ENCODE peak calls at places on chromosomes 2 and 18, in four cellular contexts. A is spleen, E is esophagus squamous epithelium, I is PC-3. V is an unnamed sample. For H3K9me3 and H3K4me1, the result is how much of the 10 kb centered on the place peaks cover.

GRCh38 chr2:218980800-218981389 is 4.1 kb downstream of the FEV start:
- DNase-seq in A (peak), I (no peak), E (no peak), V (no peak)

GRCh38 chr2:237687666-237688065 is 60.3 kb downstream of the LRRFIP1 start:
- DNase-seq in A (peak), E (peak), I (peak), V (peak)

GRCh38 chr2:112185131-112185530 is 46.9 kb downstream of the FBLN7 start:
- DNase-seq in A (no peak), I (no peak), E (no peak), V (no peak)

GRCh38 chr18:57445488-57446319 is 10.5 kb downstream of the ONECUT2 start:
- DNase-seq in E (no peak), A (no peak), I (peak), V (no peak)

GRCh38 chr2:70674636-70675430 is 93.2 kb downstream of the ADD2 start:
- DNase-seq in I (no peak), A (peak), E (no peak), V (no peak)

GRCh38 chr2:226873051-226873620 is 37.3 kb downstream of the RHBDD1 start:
- DNase-seq in I (peak), E (no peak), A (no peak), V (no peak)

GRCh38 chr2:62578837-62579640 is 73.0 kb upstream of the TMEM17 start:
- DNase-seq in E (no peak), I (peak), A (no peak), V (no peak)

GRCh38 chr2:208306291-208306690 is 40.2 kb downstream of the PIKFYVE start:
- DNase-seq in I (no peak), A (no peak), E (no peak), V (no peak)

GRCh38 chr2:238947920-238948710 is 100.2 kb downstream of the TWIST2 start:
- DNase-seq in E (no peak), A (peak), I (peak), V (no peak)

GRCh38 chr2:238521870-238522269 is 95.1 kb downstream of the ASB1 start:
- DNase-seq in E (no peak), A (no peak), I (no peak), V (no peak)

DNA sequence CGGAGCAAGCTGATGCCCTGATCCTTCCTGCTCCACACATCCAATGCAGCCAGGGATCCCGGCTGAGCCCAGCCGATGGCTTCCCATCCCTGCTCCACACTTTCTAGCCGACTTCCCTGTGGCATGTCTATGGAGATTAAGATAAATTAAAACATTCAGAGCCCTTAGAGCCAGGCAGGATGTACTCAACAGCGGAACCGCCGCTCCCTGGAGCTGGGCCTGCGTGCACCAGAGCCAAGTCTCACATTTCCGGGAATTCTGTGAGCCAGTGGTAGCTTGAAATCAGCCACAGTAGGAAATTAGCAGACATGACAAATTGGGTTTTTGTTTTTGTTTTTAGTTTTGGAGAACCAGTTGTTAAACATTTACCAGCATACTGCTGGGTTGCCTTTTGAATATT is 620.6 kb downstream of the GALR1 start:
- DNase-seq in E (no peak), I (no peak), A (no peak), V (no peak)
- H3K9me3 ChIP-seq in E (under half), I (under half), A (under half), V (under half)

DNA sequence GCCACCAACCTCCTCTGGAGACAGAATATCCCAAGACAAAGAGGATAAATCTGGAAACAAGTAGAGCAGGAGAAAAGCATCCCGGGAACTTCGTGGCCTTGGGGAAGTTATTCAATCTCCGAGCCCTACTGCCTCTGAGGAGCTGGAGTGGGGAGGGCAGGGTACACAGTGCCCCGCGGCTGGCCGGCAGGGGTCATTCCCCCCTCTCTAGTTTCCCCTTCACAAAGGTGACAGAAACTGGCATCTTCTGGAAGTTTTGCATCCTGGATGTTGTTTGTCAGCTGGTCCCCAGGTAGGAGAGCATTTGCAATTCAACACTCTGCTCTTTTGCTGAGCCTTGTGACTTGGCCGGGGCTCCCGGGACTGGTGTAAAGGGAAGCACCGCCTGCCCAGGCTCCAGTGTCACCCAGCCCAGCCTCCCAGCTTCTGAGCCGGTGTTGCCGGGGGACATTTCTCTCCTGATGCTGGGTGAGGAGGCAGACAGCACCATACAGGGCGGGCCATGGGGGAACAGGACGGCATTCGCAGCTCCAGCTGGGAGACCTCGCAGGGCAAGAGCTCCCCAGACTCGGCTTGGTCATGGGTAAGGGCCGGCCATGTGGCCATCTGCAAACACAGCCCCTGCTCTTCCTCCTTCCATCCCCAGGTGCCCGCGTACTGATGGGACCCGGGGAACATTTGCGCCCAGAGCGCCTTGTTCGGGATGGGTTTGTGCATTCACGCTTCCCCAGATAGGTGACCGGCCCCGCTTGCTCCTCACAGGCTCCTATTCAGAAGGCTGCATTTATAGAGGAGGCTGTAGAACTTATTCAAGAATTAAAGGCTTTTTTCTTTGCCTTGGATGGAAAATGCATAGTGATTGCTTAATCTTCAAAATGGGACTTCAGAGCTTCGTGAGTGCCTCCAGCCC is 7.4 kb upstream of the NTSR2 start:
- DNase-seq in A (peak), E (no peak), I (no peak), V (no peak)
- H3K4me1 ChIP-seq in A (under half), E (under half), I (under half), V (under half)

DNA sequence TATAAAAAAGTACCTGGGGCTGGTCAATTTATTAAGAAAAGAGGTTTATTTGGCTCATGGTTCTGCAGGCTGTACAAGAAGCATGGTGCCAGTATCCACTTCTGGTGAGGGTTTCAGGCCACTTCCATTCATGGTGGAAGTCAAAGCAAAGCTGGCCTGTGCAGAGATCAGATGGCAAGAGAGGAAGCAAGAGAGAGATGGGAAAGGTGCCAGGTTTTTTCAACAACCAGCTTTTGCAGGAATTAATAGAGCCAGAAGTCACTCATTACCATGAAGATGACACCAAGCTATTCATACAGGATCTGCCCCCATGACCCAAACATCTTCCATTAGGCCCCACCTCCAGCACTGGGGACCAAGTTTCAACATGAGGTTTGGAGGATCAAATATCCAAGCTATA is 56.8 kb upstream of the ST3GAL5 start:
- DNase-seq in A (no peak), E (no peak), I (no peak), V (no peak)
- H3K9me3 ChIP-seq in A (under half), E (under half), I (under half), V (under half)

GRCh38 chr2:231781798-231782726 is 980 bp upstream of the PDE6D start:
- DNase-seq in A (no peak), E (no peak), I (peak), V (no peak)

GRCh38 chr2:231785822-231786176 is 446 bp upstream of the COPS7B start:
- DNase-seq in A (no peak), I (no peak), E (no peak), V (no peak)

GRCh38 chr2:231786917-231787292 is 660 bp downstream of the COPS7B start:
- DNase-seq in E (no peak), I (no peak), A (no peak), V (no peak)

GRCh38 chr2:231786177-231786916 is at the start of gene COPS7B:
- DNase-seq in A (peak), I (peak), E (peak), V (peak)

DNA sequence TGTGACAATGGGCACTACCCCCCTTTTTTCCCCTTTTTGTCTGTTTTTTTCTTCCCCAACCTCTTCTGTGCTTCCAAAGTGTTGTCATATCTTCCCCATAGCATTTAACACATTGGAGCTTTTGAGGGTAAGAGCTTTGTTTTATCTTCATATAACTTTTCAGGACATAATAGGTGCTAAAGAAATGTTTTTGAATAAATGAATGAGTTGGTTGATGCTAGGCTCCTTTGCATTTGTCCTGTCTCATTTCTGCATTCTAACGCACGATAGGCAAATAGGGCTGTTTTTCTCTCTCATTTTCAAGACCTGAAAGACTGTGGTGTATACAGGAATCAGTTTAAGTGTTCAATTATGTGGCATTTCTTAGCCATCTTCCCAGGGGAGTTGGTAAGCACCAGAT is 832 bp upstream of the COPS7B start:
- DNase-seq in I (no peak), E (no peak), A (no peak), V (no peak)
- H3K4me1 ChIP-seq in I (under half), E (half or more), A (half or more), V (under half)

DNA sequence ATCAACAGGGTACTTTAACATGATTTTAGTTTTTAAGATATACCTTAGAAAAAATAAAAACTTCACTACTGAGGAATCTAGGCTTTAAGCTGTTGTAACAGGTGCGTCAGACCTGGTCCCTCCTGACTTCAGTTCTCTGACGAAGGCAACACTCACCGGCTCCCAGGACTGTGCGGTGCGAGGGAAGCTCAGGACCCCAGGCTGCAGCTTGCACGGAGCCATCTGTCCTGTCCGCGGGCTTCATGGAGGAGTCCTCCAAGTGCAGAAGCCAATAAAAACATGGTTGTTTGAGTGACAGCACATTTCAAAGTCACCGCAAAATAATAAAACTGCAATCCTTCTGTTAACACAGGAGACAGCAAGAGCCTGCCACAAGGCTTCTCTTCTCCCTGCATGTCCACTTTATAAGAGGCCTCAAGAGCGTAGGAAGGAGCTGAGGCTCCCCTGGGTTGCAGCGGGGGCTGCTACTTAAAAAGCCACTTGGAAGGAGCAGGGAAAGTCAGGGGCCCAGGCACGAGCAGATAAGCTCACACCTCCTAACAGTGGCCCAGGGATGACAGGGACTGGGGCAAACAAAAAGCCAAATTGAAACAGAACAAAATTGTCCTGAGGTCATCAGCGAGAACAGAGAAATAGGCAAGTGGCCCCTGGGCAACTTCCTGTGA is 4.6 kb downstream of the HJURP start:
- DNase-seq in I (no peak), E (no peak), A (no peak), V (no peak)
- H3K9me3 ChIP-seq in I (under half), E (under half), A (under half), V (under half)

GRCh38 chr18:29234751-29235150 is 1057.8 kb upstream of the CDH2 start:
- DNase-seq in E (no peak), I (no peak), A (no peak), V (no peak)
- H3K4me1 ChIP-seq in E (under half), I (under half), A (under half), V (under half)

DNA sequence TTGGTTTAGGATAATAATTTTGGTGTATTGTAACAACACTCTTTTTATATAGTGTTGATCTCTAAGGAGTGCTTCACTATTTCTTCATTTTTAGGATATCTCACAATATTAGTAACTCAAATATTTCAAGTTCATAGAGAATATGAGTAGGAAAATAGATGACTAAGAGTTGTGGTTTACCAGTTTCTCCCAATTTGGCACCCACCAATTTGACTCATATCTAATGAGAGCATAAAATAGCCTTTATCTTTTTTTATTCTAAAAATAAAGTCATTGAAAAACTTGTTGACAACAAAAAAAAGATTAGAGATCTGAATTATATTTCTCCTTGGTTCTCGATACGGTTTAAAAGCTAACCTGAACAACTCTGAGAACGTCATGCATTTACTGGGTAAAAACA is 204.0 kb downstream of the PARD3B start:
- DNase-seq in E (no peak), I (peak), A (no peak), V (no peak)
- H3K9me3 ChIP-seq in E (under half), I (under half), A (under half), V (under half)

V was measured in thoracic aorta.